ENCODE peak calls at places on chromosomes 13 and 19, in five cellular contexts. One of them, this sample, is unnamed.

GRCh38 chr13:47004552-47004951 is 107.7 kb upstream of the HTR2A start:
- DNase-seq in psoas muscle: no peak
- DNase-seq in AG04449: no peak
- DNase-seq in bronchial epithelial cell: peak
- DNase-seq in astrocyte: no peak
- DNase-seq in this sample: no peak

GRCh38 chr13:51585696-51586095 is 1.4 kb downstream of the WDFY2 start:
- DNase-seq in psoas muscle: no peak
- DNase-seq in AG04449: no peak
- DNase-seq in bronchial epithelial cell: peak
- DNase-seq in astrocyte: peak
- DNase-seq in this sample: no peak

GRCh38 chr13:51856027-51856736 is 5.6 kb upstream of the CCDC70 start:
- DNase-seq in psoas muscle: no peak
- DNase-seq in AG04449: no peak
- DNase-seq in bronchial epithelial cell: peak
- DNase-seq in astrocyte: no peak
- DNase-seq in this sample: peak

GRCh38 chr19:55146648-55147218 is 2.3 kb downstream of the TNNT1 start:
- DNase-seq in psoas muscle: peak
- DNase-seq in AG04449: no peak
- DNase-seq in bronchial epithelial cell: peak
- DNase-seq in astrocyte: no peak
- DNase-seq in this sample: no peak

GRCh38 chr19:32404213-32404938 is 1.2 kb upstream of the DPY19L3 start:
- DNase-seq in psoas muscle: no peak
- DNase-seq in AG04449: no peak
- DNase-seq in bronchial epithelial cell: no peak
- DNase-seq in astrocyte: no peak
- DNase-seq in this sample: no peak

GRCh38 chr19:6470173-6470572 is 6.1 kb downstream of the CRB3 start:
- DNase-seq in psoas muscle: no peak
- DNase-seq in AG04449: no peak
- DNase-seq in bronchial epithelial cell: no peak
- DNase-seq in astrocyte: no peak
- DNase-seq in this sample: no peak

GRCh38 chr19:23440791-23441190 is 45.5 kb upstream of the ZNF91 start:
- DNase-seq in psoas muscle: no peak
- DNase-seq in AG04449: no peak
- DNase-seq in bronchial epithelial cell: no peak
- DNase-seq in astrocyte: no peak
- DNase-seq in this sample: no peak

GRCh38 chr13:114131581-114132418 is 623 bp downstream of the RASA3 start:
- DNase-seq in psoas muscle: peak
- DNase-seq in AG04449: no peak
- DNase-seq in bronchial epithelial cell: no peak
- DNase-seq in astrocyte: peak
- DNase-seq in this sample: no peak

GRCh38 chr13:110416131-110416584 is 109.1 kb downstream of the COL4A2 start:
- DNase-seq in psoas muscle: no peak
- DNase-seq in AG04449: no peak
- DNase-seq in bronchial epithelial cell: no peak
- DNase-seq in astrocyte: no peak
- DNase-seq in this sample: no peak

GRCh38 chr13:20610006-20610405 is 43.0 kb downstream of the IFT88 start:
- DNase-seq in psoas muscle: no peak
- DNase-seq in AG04449: no peak
- DNase-seq in bronchial epithelial cell: no peak
- DNase-seq in astrocyte: no peak
- DNase-seq in this sample: no peak

GRCh38 chr19:18223860-18224524 is 2.2 kb downstream of the PDE4C start:
- DNase-seq in psoas muscle: peak
- DNase-seq in AG04449: no peak
- DNase-seq in bronchial epithelial cell: no peak
- DNase-seq in astrocyte: no peak
- DNase-seq in this sample: peak

GRCh38 chr19:11196406-11197287 is 698 bp downstream of the KANK2 start:
- DNase-seq in psoas muscle: peak
- DNase-seq in AG04449: no peak
- DNase-seq in bronchial epithelial cell: no peak
- DNase-seq in astrocyte: no peak
- DNase-seq in this sample: peak

GRCh38 chr19:50893047-50893737 is 18.0 kb downstream of the KLK4 start:
- DNase-seq in psoas muscle: no peak
- DNase-seq in AG04449: no peak
- DNase-seq in bronchial epithelial cell: no peak
- DNase-seq in astrocyte: no peak
- DNase-seq in this sample: no peak

GRCh38 chr13:59326717-59327116 is 837.0 kb downstream of the DIAPH3 start:
- DNase-seq in psoas muscle: no peak
- DNase-seq in AG04449: no peak
- DNase-seq in bronchial epithelial cell: no peak
- DNase-seq in astrocyte: no peak
- DNase-seq in this sample: no peak

GRCh38 chr19:42317535-42317934 is 4.4 kb downstream of the TMEM145 start:
- DNase-seq in psoas muscle: no peak
- DNase-seq in AG04449: no peak
- DNase-seq in bronchial epithelial cell: no peak
- DNase-seq in astrocyte: no peak
- DNase-seq in this sample: no peak

GRCh38 chr19:54391589-54392061 is 23.6 kb upstream of the TTYH1 start:
- DNase-seq in psoas muscle: no peak
- DNase-seq in AG04449: no peak
- DNase-seq in bronchial epithelial cell: no peak
- DNase-seq in astrocyte: no peak
- DNase-seq in this sample: no peak

GRCh38 chr19:51127755-51128154 is 3.0 kb downstream of the SIGLEC9 start:
- DNase-seq in psoas muscle: no peak
- DNase-seq in AG04449: no peak
- DNase-seq in bronchial epithelial cell: no peak
- DNase-seq in astrocyte: no peak
- DNase-seq in this sample: peak

GRCh38 chr19:35644987-35645679 is 3.0 kb upstream of the COX6B1 start:
- DNase-seq in psoas muscle: peak
- DNase-seq in AG04449: no peak
- DNase-seq in bronchial epithelial cell: peak
- DNase-seq in astrocyte: no peak
- DNase-seq in this sample: peak

GRCh38 chr13:39600766-39601165 is 2.2 kb downstream of the LHFPL6 start:
- DNase-seq in psoas muscle: no peak
- DNase-seq in AG04449: no peak
- DNase-seq in bronchial epithelial cell: no peak
- DNase-seq in astrocyte: no peak
- DNase-seq in this sample: no peak

GRCh38 chr19:33905473-33905936 is 108.8 kb downstream of the KCTD15 start:
- DNase-seq in psoas muscle: peak
- DNase-seq in AG04449: no peak
- DNase-seq in bronchial epithelial cell: no peak
- DNase-seq in astrocyte: no peak
- DNase-seq in this sample: peak

GRCh38 chr19:16429066-16429758 is 42.6 kb downstream of the EPS15L1 start:
- DNase-seq in psoas muscle: peak
- DNase-seq in AG04449: no peak
- DNase-seq in bronchial epithelial cell: peak
- DNase-seq in astrocyte: no peak
- DNase-seq in this sample: no peak

GRCh38 chr19:2282062-2282861 is at the start of gene PEAK3:
- DNase-seq in psoas muscle: peak
- DNase-seq in AG04449: no peak
- DNase-seq in bronchial epithelial cell: no peak
- DNase-seq in astrocyte: peak
- DNase-seq in this sample: peak

GRCh38 chr13:76048675-76049396 is 412.7 kb downstream of the LMO7 start:
- DNase-seq in psoas muscle: no peak
- DNase-seq in AG04449: no peak
- DNase-seq in bronchial epithelial cell: no peak
- DNase-seq in astrocyte: no peak
- DNase-seq in this sample: no peak

GRCh38 chr19:1453525-1454371 is 3.8 kb downstream of the APC2 start:
- DNase-seq in psoas muscle: peak
- DNase-seq in AG04449: no peak
- DNase-seq in bronchial epithelial cell: peak
- DNase-seq in astrocyte: no peak
- DNase-seq in this sample: no peak

GRCh38 chr19:46759817-46760333 is 13.6 kb upstream of the STRN4 start:
- DNase-seq in psoas muscle: no peak
- DNase-seq in AG04449: peak
- DNase-seq in bronchial epithelial cell: peak
- DNase-seq in astrocyte: peak
- DNase-seq in this sample: no peak

DNA sequence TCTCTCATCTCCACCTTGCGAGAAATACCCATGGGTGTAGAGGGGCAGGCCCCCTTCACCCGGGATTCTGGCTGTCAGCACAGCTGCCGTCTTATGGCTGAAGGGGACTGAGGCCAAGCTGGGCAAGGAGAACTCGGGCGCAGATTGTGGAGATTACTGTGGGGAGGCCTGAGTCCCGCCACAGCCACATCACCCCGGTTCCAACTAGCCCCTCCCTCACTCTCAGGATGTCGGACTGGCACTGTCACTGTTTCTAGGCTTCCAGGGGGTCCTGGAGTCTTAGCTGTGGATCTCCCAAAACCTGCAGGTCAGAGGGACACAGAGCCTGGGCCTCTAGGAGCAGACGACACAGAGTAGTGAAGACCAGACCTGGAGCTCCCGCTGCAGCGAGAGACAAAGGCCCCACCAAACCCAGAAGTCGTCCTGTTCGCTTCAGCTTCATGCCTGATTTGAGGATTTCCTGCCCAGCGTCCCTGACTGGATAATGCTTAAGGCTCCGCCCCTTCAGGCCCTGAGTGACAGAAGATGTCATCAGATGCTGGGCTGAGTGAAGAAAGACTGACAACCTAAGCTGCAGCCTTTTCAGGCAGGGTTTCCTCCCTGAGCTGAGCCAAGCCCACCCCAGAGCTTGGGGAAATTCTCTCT is 55.8 kb downstream of the ZNF93 start:
- DNase-seq in psoas muscle: no peak
- DNase-seq in AG04449: no peak
- DNase-seq in bronchial epithelial cell: no peak
- DNase-seq in astrocyte: no peak
- DNase-seq in this sample: no peak
- H3K4me3 ChIP-seq in psoas muscle: no peak
- H3K4me3 ChIP-seq in AG04449: no peak
- H3K4me3 ChIP-seq in bronchial epithelial cell: no peak
- H3K4me3 ChIP-seq in astrocyte: no peak
- H3K4me3 ChIP-seq in this sample: no peak

DNA sequence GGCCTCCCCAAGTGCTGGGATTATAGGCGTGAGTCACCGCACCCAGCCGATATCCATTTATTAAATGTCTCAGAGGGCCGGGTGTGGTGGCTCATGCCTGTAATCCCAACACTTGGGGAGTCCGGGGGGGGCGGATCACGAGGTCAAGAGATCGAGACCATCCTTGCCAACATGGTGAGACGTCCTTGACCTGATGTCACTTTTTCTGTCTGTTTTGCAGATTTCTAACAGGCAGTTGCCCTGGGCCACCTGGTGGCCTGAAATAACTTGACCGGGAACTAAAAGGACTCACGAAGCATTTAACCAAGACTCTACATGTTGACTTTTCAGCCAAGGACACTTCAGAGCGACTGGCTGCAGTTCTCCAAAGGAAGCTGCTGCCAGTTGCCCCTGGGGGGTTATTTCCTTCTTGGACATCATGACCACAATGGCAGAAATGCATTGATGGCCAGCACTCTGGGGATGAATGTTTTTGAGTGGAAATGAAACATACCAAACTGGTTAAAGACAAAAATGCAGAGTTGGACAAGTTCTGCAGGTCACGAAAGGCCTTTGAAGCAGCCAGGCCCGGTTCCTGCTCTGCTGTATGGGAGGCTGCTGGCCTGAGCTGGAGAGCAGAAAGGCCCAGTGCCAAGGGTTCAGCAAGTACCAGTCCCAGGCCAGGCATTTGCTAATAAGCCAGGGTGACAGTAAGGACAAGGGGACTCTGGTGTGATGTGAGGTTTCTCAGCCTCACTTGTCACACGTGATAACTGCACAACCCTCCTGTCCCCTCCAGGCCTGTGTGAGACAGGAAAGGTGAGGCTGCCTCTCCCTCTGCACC is 8.3 kb downstream of the ZNF837 start:
- DNase-seq in psoas muscle: no peak
- DNase-seq in AG04449: no peak
- DNase-seq in bronchial epithelial cell: no peak
- DNase-seq in astrocyte: no peak
- DNase-seq in this sample: no peak
- H3K4me3 ChIP-seq in psoas muscle: no peak
- H3K4me3 ChIP-seq in AG04449: no peak
- H3K4me3 ChIP-seq in bronchial epithelial cell: no peak
- H3K4me3 ChIP-seq in astrocyte: no peak
- H3K4me3 ChIP-seq in this sample: no peak

DNA sequence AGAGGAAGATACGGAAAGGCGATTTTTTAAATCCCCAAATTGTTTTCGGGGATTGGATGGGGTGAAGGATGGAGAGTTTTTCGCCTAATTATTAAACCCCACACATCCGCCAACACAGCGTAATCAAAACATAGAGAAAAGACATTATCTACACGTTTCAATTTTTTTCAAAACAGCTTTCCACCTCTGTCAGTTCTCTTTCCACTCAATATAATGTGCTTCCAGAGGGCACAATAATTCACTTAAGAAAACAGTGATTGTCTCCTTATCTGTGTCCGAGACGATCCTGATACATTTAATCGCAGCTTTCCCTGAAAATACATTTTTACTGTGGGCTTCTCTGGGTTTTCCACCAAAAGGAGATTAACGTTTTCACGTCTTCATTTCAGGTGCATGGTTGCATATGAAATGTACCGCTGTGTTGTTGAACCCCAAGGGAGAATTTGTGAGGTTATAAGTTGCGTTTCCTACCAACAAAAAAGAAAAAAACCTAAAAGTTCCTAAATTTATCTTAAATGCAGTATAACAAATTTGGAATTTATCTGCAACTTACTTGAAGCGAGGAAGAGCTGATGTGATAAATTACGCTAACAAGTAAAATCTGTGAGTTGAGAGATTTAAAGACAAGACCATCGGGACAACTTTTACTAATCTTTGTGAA is 625 bp upstream of the OBI1 start:
- DNase-seq in psoas muscle: no peak
- DNase-seq in AG04449: no peak
- DNase-seq in bronchial epithelial cell: no peak
- DNase-seq in astrocyte: no peak
- DNase-seq in this sample: no peak
- H3K4me3 ChIP-seq in psoas muscle: peak
- H3K4me3 ChIP-seq in AG04449: peak
- H3K4me3 ChIP-seq in bronchial epithelial cell: peak
- H3K4me3 ChIP-seq in astrocyte: peak
- H3K4me3 ChIP-seq in this sample: peak

GRCh38 chr13:99958402-99959126 is 13.0 kb downstream of the ZIC5 start:
- DNase-seq in psoas muscle: no peak
- DNase-seq in AG04449: no peak
- DNase-seq in bronchial epithelial cell: no peak
- DNase-seq in astrocyte: no peak
- DNase-seq in this sample: no peak

GRCh38 chr13:99956473-99957349 is 14.9 kb downstream of the ZIC5 start:
- DNase-seq in psoas muscle: no peak
- DNase-seq in AG04449: no peak
- DNase-seq in bronchial epithelial cell: no peak
- DNase-seq in astrocyte: no peak
- DNase-seq in this sample: no peak

GRCh38 chr13:99955747-99956472 is 15.7 kb downstream of the ZIC5 start:
- DNase-seq in psoas muscle: no peak
- DNase-seq in AG04449: no peak
- DNase-seq in bronchial epithelial cell: no peak
- DNase-seq in astrocyte: peak
- DNase-seq in this sample: no peak

GRCh38 chr13:99953138-99953755 is 18.3 kb downstream of the ZIC5 start:
- DNase-seq in psoas muscle: no peak
- DNase-seq in AG04449: no peak
- DNase-seq in bronchial epithelial cell: no peak
- DNase-seq in astrocyte: no peak
- DNase-seq in this sample: no peak

GRCh38 chr13:99955107-99955746 is 16.3 kb downstream of the ZIC5 start:
- DNase-seq in psoas muscle: no peak
- DNase-seq in AG04449: no peak
- DNase-seq in bronchial epithelial cell: no peak
- DNase-seq in astrocyte: no peak
- DNase-seq in this sample: no peak
- H3K4me3 ChIP-seq in psoas muscle: no peak
- H3K4me3 ChIP-seq in AG04449: no peak
- H3K4me3 ChIP-seq in bronchial epithelial cell: no peak
- H3K4me3 ChIP-seq in astrocyte: no peak
- H3K4me3 ChIP-seq in this sample: no peak

This sample was measured in transverse colon.